ENCODE peak calls at places on chromosomes 4 and X, in four cellular contexts. I is SK-N-SH, T is Ammon's horn, B is stromal cell of bone marrow. Y is an unnamed sample.

GRCh38 chr4:111630705-111631104 is 514.5 kb upstream of the FAM241A start:
- DNase-seq in I (peak; percentile 10), B (peak; percentile 25), T (peak; percentile 27), Y (peak; percentile 2)

GRCh38 chrX:38804481-38805293 is 3.4 kb downstream of the MID1IP1 start:
- DNase-seq in I (peak; percentile 52), B (no peak), T (no peak), Y (no peak)

GRCh38 chrX:109822861-109823260 is 89.8 kb upstream of the ACSL4 start:
- DNase-seq in B (no peak), I (no peak), T (no peak), Y (no peak)

GRCh38 chr4:53141308-53141707 is 224.6 kb downstream of the SCFD2 start:
- DNase-seq in B (no peak), I (no peak), T (no peak), Y (no peak)

GRCh38 chr4:1019726-1020470 is 8.5 kb downstream of the FGFRL1 start:
- DNase-seq in B (no peak), I (no peak), T (no peak), Y (no peak)

GRCh38 chrX:135973025-135973547 is 702 bp downstream of the MMGT1 start:
- DNase-seq in I (no peak), B (no peak), T (peak; percentile 35), Y (no peak)

GRCh38 chrX:128781506-128781905 is 729.3 kb upstream of the ACTRT1 start:
- DNase-seq in I (peak; percentile 49), T (peak; percentile 2), B (no peak), Y (no peak)

GRCh38 chrX:12370444-12371089 is 232.3 kb downstream of the FRMPD4 start:
- DNase-seq in B (no peak), I (no peak), T (no peak), Y (peak; percentile 60)

GRCh38 chrX:1679238-1679637 is 64.4 kb downstream of the ASMT start:
- DNase-seq in T (no peak), B (peak; percentile 22), I (no peak), Y (no peak)

GRCh38 chr4:13403833-13404232 is 80.3 kb downstream of the RAB28 start:
- DNase-seq in I (no peak), T (no peak), B (no peak), Y (no peak)

GRCh38 chr4:169070071-169070894 is 60.2 kb upstream of the CBR4 start:
- DNase-seq in I (no peak), B (peak; percentile 91), T (no peak), Y (peak; percentile 88)

GRCh38 chr4:95729596-95729995 is 110.3 kb upstream of the PDHA2 start:
- DNase-seq in T (no peak), B (no peak), I (no peak), Y (no peak)

GRCh38 chr4:6549445-6549844 is 25.5 kb upstream of the MAN2B2 start:
- DNase-seq in T (no peak), I (no peak), B (no peak), Y (no peak)

GRCh38 chr4:118005883-118006282 is 28.4 kb upstream of the NDST3 start:
- DNase-seq in B (no peak), I (no peak), T (no peak), Y (no peak)

GRCh38 chrX:45172890-45173289 is 27.8 kb downstream of the DIPK2B start:
- DNase-seq in B (no peak), T (no peak), I (no peak), Y (no peak)

GRCh38 chr4:65623509-65623908 is 46.8 kb downstream of the EPHA5 start:
- DNase-seq in I (no peak), T (no peak), B (peak; percentile 63), Y (no peak)

GRCh38 chrX:13863326-13863725 is 46.4 kb upstream of the GPM6B start:
- DNase-seq in T (peak; percentile 35), B (no peak), I (no peak), Y (no peak)

GRCh38 chr4:15132739-15133138 is 130.5 kb downstream of the CPEB2 start:
- DNase-seq in B (no peak), T (peak; percentile 90), I (peak; percentile 76), Y (no peak)

GRCh38 chrX:131366387-131366786 is 77.3 kb upstream of the IGSF1 start:
- DNase-seq in T (peak; percentile 6), I (no peak), B (peak; percentile 3), Y (no peak)

GRCh38 chr4:186765673-186766546 is 42.3 kb upstream of the FAT1 start:
- DNase-seq in B (no peak), I (no peak), T (no peak), Y (no peak)

GRCh38 chr4:122876456-122876855 is 45.9 kb downstream of the NUDT6 start:
- DNase-seq in B (no peak), I (no peak), T (no peak), Y (no peak)

GRCh38 chr4:14169460-14169859 is 541.9 kb upstream of the BOD1L1 start:
- DNase-seq in I (no peak), T (no peak), B (peak; percentile 73), Y (no peak)

GRCh38 chrX:105635794-105636193 is 186.5 kb upstream of the NRK start:
- DNase-seq in I (no peak), B (no peak), T (no peak), Y (no peak)

GRCh38 chrX:42189601-42190000 is 266.2 kb upstream of the CASK start:
- DNase-seq in I (no peak), T (no peak), B (no peak), Y (no peak)

GRCh38 chr4:26996745-26997144 is 136.1 kb downstream of the STIM2 start:
- DNase-seq in B (no peak), T (no peak), I (no peak), Y (no peak)

Y was measured in AG04449.